ENCODE peak calls at places on chromosomes 13 and 19, in seven cellular contexts. One of them, this sample, is unnamed.

GRCh38 chr13:19838726-19839342 is 24.6 kb downstream of the ZMYM5 start:
- DNase-seq in RCC 7860: no peak
- DNase-seq in pancreas: no peak
- DNase-seq in HL-60: no peak
- DNase-seq in A549: no peak
- DNase-seq in posterior vena cava: no peak
- DNase-seq in adrenal gland: no peak
- DNase-seq in this sample: no peak

GRCh38 chr19:5308471-5309437 is 31.9 kb downstream of the PTPRS start:
- DNase-seq in pancreas: peak; percentile 66
- DNase-seq in A549: no peak
- DNase-seq in adrenal gland: no peak
- DNase-seq in RCC 7860: peak; percentile 32
- DNase-seq in posterior vena cava: peak; percentile 93
- DNase-seq in HL-60: no peak
- DNase-seq in this sample: peak; percentile 33

GRCh38 chr19:6700586-6701316 is 19.7 kb downstream of the C3 start:
- DNase-seq in A549: no peak
- DNase-seq in pancreas: no peak
- DNase-seq in adrenal gland: no peak
- DNase-seq in HL-60: no peak
- DNase-seq in posterior vena cava: peak; percentile 7
- DNase-seq in RCC 7860: no peak
- DNase-seq in this sample: no peak

GRCh38 chr19:5838437-5839311 is 828 bp downstream of the FUT6 start:
- DNase-seq in HL-60: no peak
- DNase-seq in posterior vena cava: no peak
- DNase-seq in adrenal gland: no peak
- DNase-seq in pancreas: no peak
- DNase-seq in RCC 7860: no peak
- DNase-seq in A549: no peak
- DNase-seq in this sample: peak; percentile 55

GRCh38 chr13:42996584-42996983 is 4.5 kb upstream of the EPSTI1 start:
- DNase-seq in A549: peak; percentile 30
- DNase-seq in HL-60: no peak
- DNase-seq in pancreas: no peak
- DNase-seq in posterior vena cava: no peak
- DNase-seq in RCC 7860: no peak
- DNase-seq in adrenal gland: no peak
- DNase-seq in this sample: no peak

GRCh38 chr19:48090281-48090802 is 20.3 kb downstream of the PLA2G4C start:
- DNase-seq in posterior vena cava: peak; percentile 20
- DNase-seq in HL-60: no peak
- DNase-seq in adrenal gland: no peak
- DNase-seq in A549: no peak
- DNase-seq in RCC 7860: no peak
- DNase-seq in pancreas: no peak
- DNase-seq in this sample: no peak

GRCh38 chr13:34243396-34243795 is 425.4 kb downstream of the RFC3 start:
- DNase-seq in posterior vena cava: no peak
- DNase-seq in A549: no peak
- DNase-seq in pancreas: no peak
- DNase-seq in HL-60: no peak
- DNase-seq in RCC 7860: no peak
- DNase-seq in adrenal gland: no peak
- DNase-seq in this sample: no peak

GRCh38 chr19:524062-524674 is 7.4 kb upstream of the CDC34 start:
- DNase-seq in adrenal gland: no peak
- DNase-seq in pancreas: no peak
- DNase-seq in posterior vena cava: no peak
- DNase-seq in HL-60: no peak
- DNase-seq in A549: no peak
- DNase-seq in RCC 7860: no peak
- DNase-seq in this sample: no peak

GRCh38 chr19:46692918-46693722 is 23.8 kb downstream of the PRKD2 start:
- DNase-seq in HL-60: no peak
- DNase-seq in A549: no peak
- DNase-seq in RCC 7860: no peak
- DNase-seq in pancreas: no peak
- DNase-seq in adrenal gland: no peak
- DNase-seq in posterior vena cava: no peak
- DNase-seq in this sample: no peak

GRCh38 chr13:75635621-75636338 is at the start of gene LMO7:
- DNase-seq in pancreas: peak; percentile 55
- DNase-seq in A549: peak; percentile 23
- DNase-seq in posterior vena cava: peak; percentile 87
- DNase-seq in RCC 7860: peak; percentile 43
- DNase-seq in adrenal gland: peak; percentile 57
- DNase-seq in HL-60: no peak
- DNase-seq in this sample: peak; percentile 42

GRCh38 chr19:5345895-5346386 is 5.3 kb upstream of the PTPRS start:
- DNase-seq in RCC 7860: peak; percentile 20
- DNase-seq in adrenal gland: no peak
- DNase-seq in HL-60: no peak
- DNase-seq in pancreas: no peak
- DNase-seq in A549: no peak
- DNase-seq in posterior vena cava: no peak
- DNase-seq in this sample: no peak

GRCh38 chr19:34851277-34851804 is 75.4 kb upstream of the ZNF30 start:
- DNase-seq in adrenal gland: no peak
- DNase-seq in A549: no peak
- DNase-seq in posterior vena cava: peak; percentile 46
- DNase-seq in HL-60: no peak
- DNase-seq in RCC 7860: no peak
- DNase-seq in pancreas: no peak
- DNase-seq in this sample: no peak

GRCh38 chr19:29668746-29669609 is 3.7 kb downstream of the PLEKHF1 start:
- DNase-seq in RCC 7860: no peak
- DNase-seq in adrenal gland: no peak
- DNase-seq in A549: no peak
- DNase-seq in pancreas: no peak
- DNase-seq in HL-60: no peak
- DNase-seq in posterior vena cava: peak; percentile 64
- DNase-seq in this sample: no peak

GRCh38 chr19:7911509-7912143 is 3.0 kb upstream of the TGFBR3L start:
- DNase-seq in posterior vena cava: no peak
- DNase-seq in HL-60: no peak
- DNase-seq in A549: no peak
- DNase-seq in pancreas: no peak
- DNase-seq in RCC 7860: no peak
- DNase-seq in adrenal gland: no peak
- DNase-seq in this sample: no peak

GRCh38 chr19:277581-278165 is 13.5 kb downstream of the PLPP2 start:
- DNase-seq in posterior vena cava: no peak
- DNase-seq in pancreas: no peak
- DNase-seq in A549: no peak
- DNase-seq in adrenal gland: no peak
- DNase-seq in HL-60: peak; percentile 23
- DNase-seq in RCC 7860: no peak
- DNase-seq in this sample: no peak

GRCh38 chr13:77833331-77833863 is 85.2 kb downstream of the EDNRB start:
- DNase-seq in adrenal gland: no peak
- DNase-seq in pancreas: no peak
- DNase-seq in RCC 7860: no peak
- DNase-seq in A549: no peak
- DNase-seq in posterior vena cava: no peak
- DNase-seq in HL-60: peak; percentile 72
- DNase-seq in this sample: no peak

GRCh38 chr13:113545455-113545930 is 39.1 kb upstream of the TFDP1 start:
- DNase-seq in adrenal gland: no peak
- DNase-seq in posterior vena cava: peak; percentile 79
- DNase-seq in RCC 7860: no peak
- DNase-seq in A549: no peak
- DNase-seq in pancreas: no peak
- DNase-seq in HL-60: no peak
- DNase-seq in this sample: no peak

GRCh38 chr13:110683203-110683883 is 22.6 kb downstream of the CARS2 start:
- DNase-seq in adrenal gland: no peak
- DNase-seq in posterior vena cava: no peak
- DNase-seq in pancreas: no peak
- DNase-seq in A549: no peak
- DNase-seq in HL-60: peak; percentile 47
- DNase-seq in RCC 7860: no peak
- DNase-seq in this sample: no peak

GRCh38 chr19:57813919-57814504 is 701 bp downstream of the ZNF552 start:
- DNase-seq in pancreas: no peak
- DNase-seq in posterior vena cava: no peak
- DNase-seq in adrenal gland: no peak
- DNase-seq in A549: no peak
- DNase-seq in HL-60: no peak
- DNase-seq in RCC 7860: no peak
- DNase-seq in this sample: no peak

GRCh38 chr13:21318891-21319532 is 140.1 kb downstream of the ZDHHC20 start:
- DNase-seq in RCC 7860: no peak
- DNase-seq in pancreas: no peak
- DNase-seq in A549: no peak
- DNase-seq in adrenal gland: no peak
- DNase-seq in HL-60: no peak
- DNase-seq in posterior vena cava: no peak
- DNase-seq in this sample: no peak

GRCh38 chr19:29596885-29597525 is 9.1 kb upstream of the POP4 start:
- DNase-seq in adrenal gland: no peak
- DNase-seq in RCC 7860: peak; percentile 11
- DNase-seq in A549: no peak
- DNase-seq in pancreas: no peak
- DNase-seq in posterior vena cava: no peak
- DNase-seq in HL-60: no peak
- DNase-seq in this sample: no peak

GRCh38 chr19:49651871-49652722 is 10.1 kb downstream of the SCAF1 start:
- DNase-seq in pancreas: no peak
- DNase-seq in adrenal gland: no peak
- DNase-seq in posterior vena cava: no peak
- DNase-seq in HL-60: no peak
- DNase-seq in A549: no peak
- DNase-seq in RCC 7860: no peak
- DNase-seq in this sample: no peak

GRCh38 chr19:6458695-6459355 is 767 bp downstream of the SLC25A23 start:
- DNase-seq in HL-60: no peak
- DNase-seq in pancreas: peak; percentile 21
- DNase-seq in RCC 7860: no peak
- DNase-seq in adrenal gland: no peak
- DNase-seq in A549: no peak
- DNase-seq in posterior vena cava: no peak
- DNase-seq in this sample: no peak

GRCh38 chr19:33675501-33676124 is 53.9 kb downstream of the CHST8 start:
- DNase-seq in A549: no peak
- DNase-seq in adrenal gland: no peak
- DNase-seq in RCC 7860: no peak
- DNase-seq in posterior vena cava: peak; percentile 62
- DNase-seq in pancreas: no peak
- DNase-seq in HL-60: no peak
- DNase-seq in this sample: peak; percentile 16

GRCh38 chr19:1249298-1249989 is 1.1 kb downstream of the MIDN start:
- DNase-seq in adrenal gland: peak; percentile 95
- DNase-seq in posterior vena cava: peak; percentile 98
- DNase-seq in RCC 7860: peak; percentile 92
- DNase-seq in pancreas: peak; percentile 93
- DNase-seq in HL-60: peak; percentile 91
- DNase-seq in A549: no peak
- DNase-seq in this sample: peak; percentile 96

GRCh38 chr13:38042771-38043170 is 173.2 kb upstream of the TRPC4 start:
- DNase-seq in posterior vena cava: no peak
- DNase-seq in pancreas: no peak
- DNase-seq in HL-60: no peak
- DNase-seq in A549: no peak
- DNase-seq in adrenal gland: no peak
- DNase-seq in RCC 7860: no peak
- DNase-seq in this sample: no peak

GRCh38 chr19:6744381-6745288 is 5.2 kb downstream of the TRIP10 start:
- DNase-seq in RCC 7860: peak; percentile 80
- DNase-seq in posterior vena cava: peak; percentile 95
- DNase-seq in HL-60: no peak
- DNase-seq in A549: peak; percentile 86
- DNase-seq in pancreas: peak; percentile 76
- DNase-seq in adrenal gland: peak; percentile 96
- DNase-seq in this sample: peak; percentile 80

GRCh38 chr19:55580628-55581144 is at the start of gene ZNF579:
- DNase-seq in adrenal gland: peak; percentile 92
- DNase-seq in HL-60: peak; percentile 93
- DNase-seq in posterior vena cava: peak; percentile 96
- DNase-seq in pancreas: peak; percentile 89
- DNase-seq in A549: peak; percentile 89
- DNase-seq in RCC 7860: peak; percentile 50
- DNase-seq in this sample: peak; percentile 86

GRCh38 chr13:80337706-80338105 is 3.2 kb downstream of the SPRY2 start:
- DNase-seq in HL-60: no peak
- DNase-seq in A549: no peak
- DNase-seq in pancreas: no peak
- DNase-seq in RCC 7860: no peak
- DNase-seq in adrenal gland: no peak
- DNase-seq in posterior vena cava: no peak
- DNase-seq in this sample: no peak

GRCh38 chr19:7504684-7505083 is 11.2 kb upstream of the ZNF358 start:
- DNase-seq in posterior vena cava: no peak
- DNase-seq in adrenal gland: no peak
- DNase-seq in A549: no peak
- DNase-seq in HL-60: peak; percentile 61
- DNase-seq in pancreas: no peak
- DNase-seq in RCC 7860: no peak
- DNase-seq in this sample: no peak

GRCh38 chr13:75384881-75385707 is 96.9 kb downstream of the TBC1D4 start:
- DNase-seq in HL-60: no peak
- DNase-seq in A549: no peak
- DNase-seq in RCC 7860: no peak
- DNase-seq in posterior vena cava: no peak
- DNase-seq in pancreas: no peak
- DNase-seq in adrenal gland: no peak
- DNase-seq in this sample: no peak

GRCh38 chr19:37594982-37595382 is 306 bp downstream of the ZNF540 start:
- DNase-seq in RCC 7860: no peak
- DNase-seq in pancreas: peak; percentile 63
- DNase-seq in posterior vena cava: peak; percentile 93
- DNase-seq in adrenal gland: peak; percentile 81
- DNase-seq in HL-60: peak; percentile 56
- DNase-seq in A549: peak; percentile 20
- DNase-seq in this sample: peak; percentile 73

GRCh38 chr19:45456500-45456815 is 11.3 kb upstream of the FOSB start:
- DNase-seq in adrenal gland: no peak
- DNase-seq in A549: no peak
- DNase-seq in posterior vena cava: no peak
- DNase-seq in HL-60: no peak
- DNase-seq in pancreas: no peak
- DNase-seq in RCC 7860: no peak
- DNase-seq in this sample: no peak